ENCODE peak calls at places on chromosome 12, in five cellular contexts. A is HEK293T, Z is NT2/D1, C is HepG2, G is H1. T is an unnamed sample.

GRCh38 chr12:108773798-108774788 is 42.8 kb upstream of the CORO1C start:
- DNase-seq in A (no peak), Z (no peak), C (peak; percentile 96), G (no peak), T (no peak)

GRCh38 chr12:112023759-112024396 is 10.7 kb downstream of the ERP29 start:
- DNase-seq in A (no peak), Z (no peak), C (no peak), G (no peak), T (no peak)

GRCh38 chr12:103379670-103380069 is 116.1 kb downstream of the C12orf42 start:
- DNase-seq in A (no peak), Z (no peak), C (no peak), G (no peak), T (no peak)

GRCh38 chr12:51390457-51391046 is 654 bp downstream of the GALNT6 start:
- DNase-seq in A (no peak), Z (no peak), C (no peak), G (no peak), T (no peak)

GRCh38 chr12:124913474-124914391 is 717 bp downstream of the UBC start:
- DNase-seq in A (peak; percentile 55), Z (no peak), C (peak; percentile 76), G (no peak), T (no peak)

GRCh38 chr12:65275627-65276026 is 2.9 kb upstream of the MSRB3 start:
- DNase-seq in A (no peak), Z (no peak), C (no peak), G (no peak), T (no peak)

GRCh38 chr12:112309797-112310196 is 72.4 kb downstream of the HECTD4 start:
- DNase-seq in A (no peak), Z (no peak), C (no peak), G (no peak), T (no peak)

GRCh38 chr12:10826258-10826657 is at the start of gene TAS2R10:
- DNase-seq in A (no peak), Z (no peak), C (no peak), G (no peak), T (no peak)

GRCh38 chr12:4288296-4289019 is 14.9 kb downstream of the CCND2 start:
- DNase-seq in A (no peak), Z (no peak), C (no peak), G (no peak), T (no peak)

GRCh38 chr12:66203820-66204219 is 14.8 kb downstream of the IRAK3 start:
- DNase-seq in A (no peak), Z (no peak), C (no peak), G (no peak), T (no peak)

GRCh38 chr12:111256629-111257434 is 112.1 kb downstream of the PHETA1 start:
- DNase-seq in A (no peak), Z (no peak), C (no peak), G (no peak), T (no peak)

GRCh38 chr12:67366530-67367196 is 97.5 kb downstream of the CAND1 start:
- DNase-seq in A (no peak), Z (no peak), C (no peak), G (no peak), T (no peak)

GRCh38 chr12:31641509-31642090 is 17.9 kb upstream of the ETFBKMT start:
- DNase-seq in A (no peak), Z (no peak), C (peak; percentile 27), G (no peak), T (no peak)

GRCh38 chr12:126936181-126936851 is 1330.7 kb upstream of the TMEM132C start:
- DNase-seq in A (no peak), Z (no peak), C (no peak), G (no peak), T (peak; percentile 7)

GRCh38 chr12:39294712-39295111 is 148.2 kb downstream of the KIF21A start:
- DNase-seq in A (no peak), Z (no peak), C (no peak), G (no peak), T (no peak)

GRCh38 chr12:106953352-106954260 is 2.1 kb upstream of the TMEM263 start:
- DNase-seq in A (no peak), Z (no peak), C (no peak), G (no peak), T (no peak)

DNA sequence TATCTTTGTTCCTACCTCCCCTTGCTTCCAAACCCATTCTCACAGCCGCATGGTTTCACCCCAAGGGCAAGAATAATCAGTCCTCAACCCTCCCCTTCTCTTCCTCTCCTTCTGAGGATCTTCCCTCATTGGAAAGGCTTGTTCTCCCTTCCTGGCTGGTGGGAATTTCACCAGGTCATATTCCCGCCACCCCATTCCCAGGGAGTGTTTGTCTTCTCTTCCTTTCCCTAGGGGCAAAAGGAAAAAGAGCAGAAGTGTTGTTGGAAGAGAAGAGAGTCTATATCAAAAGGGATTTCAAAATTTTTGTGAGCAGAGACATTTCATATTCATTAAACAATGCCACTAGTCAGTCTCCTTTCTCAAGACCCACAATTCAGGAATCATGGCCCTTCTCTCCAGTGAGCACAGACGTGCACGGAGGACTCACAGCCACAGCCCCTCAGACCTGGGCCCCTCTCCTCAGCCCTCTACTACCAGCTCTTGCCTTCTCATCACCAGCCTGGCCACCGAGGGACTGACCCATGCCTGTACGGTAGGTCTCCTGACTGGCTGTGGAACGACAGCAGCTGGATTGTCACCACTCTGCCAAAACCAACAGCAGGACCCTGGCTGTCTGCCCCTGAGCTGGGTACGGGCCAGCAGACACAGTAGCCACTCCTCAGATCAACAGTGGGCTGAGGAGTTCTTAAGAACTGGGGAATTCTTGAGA is 176.7 kb downstream of the ANO2 start:
- DNase-seq in A (no peak), Z (no peak), C (no peak), G (no peak), T (no peak)
- TF ChIP-seq SUZ12 in A (no peak), Z (no peak), C (no peak), G (no peak), T (no peak)

GRCh38 chr12:70661762-70662161 is 24.5 kb upstream of the PTPRB start:
- DNase-seq in A (no peak), Z (no peak), C (no peak), G (no peak), T (no peak)

GRCh38 chr12:70667253-70667652 is 30.0 kb upstream of the PTPRB start:
- DNase-seq in A (no peak), Z (no peak), C (no peak), G (no peak), T (no peak)

GRCh38 chr12:70666364-70666763 is 29.1 kb upstream of the PTPRB start:
- DNase-seq in A (no peak), Z (no peak), C (no peak), G (no peak), T (no peak)

GRCh38 chr12:70663838-70664237 is 26.6 kb upstream of the PTPRB start:
- DNase-seq in A (no peak), Z (no peak), C (no peak), G (no peak), T (no peak)

DNA sequence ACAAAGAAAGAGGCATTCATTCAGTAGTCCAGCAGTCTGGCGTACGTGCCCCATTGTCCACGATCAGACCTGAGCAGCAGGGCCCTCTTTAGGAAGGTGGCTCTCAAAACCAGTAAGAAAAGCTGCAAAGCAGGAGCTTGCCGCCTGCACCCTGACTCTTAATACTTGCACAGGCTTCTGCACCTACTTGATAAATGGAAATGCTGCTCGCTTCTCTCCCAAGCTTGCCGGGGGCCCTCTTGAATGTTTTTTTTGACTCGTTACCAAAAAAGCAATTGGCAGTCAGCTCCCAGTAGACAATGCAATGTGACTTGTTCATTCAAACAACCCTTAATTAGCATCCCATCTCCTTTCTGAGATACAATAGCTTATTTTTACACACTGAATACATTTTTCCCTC is 27.2 kb upstream of the PTPRB start:
- DNase-seq in A (no peak), Z (no peak), C (no peak), G (no peak), T (no peak)
- TF ChIP-seq SUZ12 in A (no peak), Z (no peak), C (no peak), G (no peak), T (no peak)

GRCh38 chr12:164207-164606 is 49.8 kb downstream of the SLC6A12 start:
- DNase-seq in A (no peak), Z (no peak), C (no peak), G (no peak), T (no peak)

GRCh38 chr12:163406-163986 is 50.5 kb downstream of the SLC6A12 start:
- DNase-seq in A (no peak), Z (no peak), C (no peak), G (no peak), T (no peak)

GRCh38 chr12:161823-162222 is 52.1 kb downstream of the SLC6A12 start:
- DNase-seq in A (no peak), Z (no peak), C (no peak), G (no peak), T (no peak)

GRCh38 chr12:160858-161257 is 53.1 kb downstream of the SLC6A12 start:
- DNase-seq in A (no peak), Z (no peak), C (no peak), G (no peak), T (no peak)

GRCh38 chr12:162467-163307 is 51.3 kb downstream of the SLC6A12 start:
- DNase-seq in A (peak; percentile 46), Z (no peak), C (no peak), G (no peak), T (no peak)
- TF ChIP-seq SUZ12 in A (no peak), Z (no peak), C (no peak), G (no peak), T (no peak)

DNA sequence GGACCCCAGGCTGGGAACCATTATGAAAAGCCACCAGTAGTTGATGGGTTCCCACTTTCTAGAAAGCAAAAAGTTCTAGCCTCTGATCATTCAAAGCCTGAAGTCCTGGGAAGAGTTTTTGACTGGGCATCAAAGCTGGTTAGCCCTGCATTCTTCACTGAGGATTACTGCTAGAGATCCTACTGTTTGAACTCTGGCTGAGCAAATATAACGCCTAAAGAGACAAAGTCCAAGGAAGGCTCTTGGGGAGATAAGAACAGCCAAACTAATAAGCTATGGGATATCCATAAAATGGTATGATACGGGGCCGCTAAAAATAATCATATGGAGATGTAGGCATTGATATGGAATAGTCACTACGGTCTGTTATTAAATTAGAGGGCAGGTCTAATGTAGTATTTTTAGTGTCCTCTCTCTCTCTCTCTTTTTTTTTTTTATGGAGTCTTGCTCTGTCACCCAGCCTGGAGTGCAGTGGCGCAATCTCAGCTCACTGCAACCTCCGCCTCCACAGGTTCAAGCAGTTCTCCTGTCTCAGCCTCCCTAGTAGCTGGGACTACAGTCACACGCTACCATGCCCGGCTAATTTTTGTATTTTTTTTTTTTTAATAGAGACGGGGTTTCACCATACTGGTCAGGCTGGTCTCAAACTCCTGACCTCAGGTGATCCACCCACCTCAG is 35.5 kb downstream of the PLXNC1 start:
- DNase-seq in A (no peak), Z (no peak), C (peak; percentile 97), G (no peak), T (no peak)
- TF ChIP-seq SUZ12 in A (no peak), Z (no peak), C (no peak), G (no peak), T (no peak)

GRCh38 chr12:24553259-24553658 is 395.6 kb downstream of the BCAT1 start:
- DNase-seq in A (no peak), Z (no peak), C (no peak), G (no peak), T (no peak)
- TF ChIP-seq SUZ12 in A (no peak), Z (no peak), C (no peak), G (no peak), T (no peak)

GRCh38 chr12:74780458-74781241 is 243.0 kb downstream of the ATXN7L3B start:
- DNase-seq in A (no peak), Z (no peak), C (no peak), G (no peak), T (no peak)
- TF ChIP-seq SUZ12 in A (no peak), Z (no peak), C (no peak), G (no peak), T (no peak)